ENCODE peak calls at places on chromosomes 6 and 20, in four cellular contexts. U, K, R and G are unnamed samples.

GRCh38 chr20:25323486-25324246 is 67.0 kb downstream of the ABHD12 start:
- DNase-seq in R (peak), U (no peak), K (no peak), G (no peak)

GRCh38 chr6:151387581-151387980 is 3.8 kb downstream of the ZBTB2 start:
- DNase-seq in K (no peak), U (peak), R (no peak), G (no peak)

GRCh38 chr6:142842423-142843261 is 102.3 kb downstream of the HIVEP2 start:
- DNase-seq in U (peak), R (no peak), K (no peak), G (no peak)

GRCh38 chr6:11845664-11846577 is 67.3 kb upstream of the ADTRP start:
- DNase-seq in K (no peak), U (no peak), R (no peak), G (no peak)

GRCh38 chr20:37986873-37987601 is 46.2 kb downstream of the TTI1 start:
- DNase-seq in U (peak), K (no peak), R (peak), G (no peak)

GRCh38 chr20:9200196-9200595 is 131.3 kb downstream of the PLCB4 start:
- DNase-seq in U (peak), R (no peak), K (no peak), G (no peak)

GRCh38 chr6:41455410-41455809 is 90.8 kb upstream of the FOXP4 start:
- DNase-seq in U (no peak), R (no peak), K (no peak), G (no peak)

GRCh38 chr6:39273394-39273793 is 40.8 kb downstream of the KCNK17 start:
- DNase-seq in R (no peak), K (no peak), U (no peak), G (no peak)

GRCh38 chr6:159060107-159060506 is 15.3 kb upstream of the TAGAP start:
- DNase-seq in R (no peak), U (no peak), K (no peak), G (no peak)

GRCh38 chr20:58818585-58819285 is 32.0 kb downstream of the GNAS-AS1 start:
- DNase-seq in U (peak), K (no peak), R (no peak), G (no peak)

GRCh38 chr20:22836211-22836610 is 198.9 kb upstream of the SSTR4 start:
- DNase-seq in U (peak), R (no peak), K (no peak), G (no peak)

GRCh38 chr6:66900081-66900770 is 1193.2 kb upstream of the EYS start:
- DNase-seq in R (no peak), K (no peak), U (peak), G (no peak)

GRCh38 chr6:139973602-139974373 is 599.3 kb upstream of the CITED2 start:
- DNase-seq in K (no peak), R (no peak), U (peak), G (no peak)

GRCh38 chr6:31352497-31353368 is 4.2 kb downstream of the HLA-B start:
- DNase-seq in U (no peak), R (no peak), K (no peak), G (no peak)

GRCh38 chr6:63347599-63347998 is 27.8 kb upstream of the LGSN start:
- DNase-seq in R (no peak), U (peak), K (peak), G (no peak)

GRCh38 chr20:2871555-2872303 is 1.6 kb upstream of the PTPRA start:
- DNase-seq in U (no peak), R (no peak), K (no peak), G (no peak)

GRCh38 chr6:138559153-138559552 is 59.9 kb upstream of the NHSL1 start:
- DNase-seq in R (no peak), K (no peak), U (no peak), G (no peak)

GRCh38 chr6:121274896-121275295 is 59.4 kb downstream of the TBC1D32 start:
- DNase-seq in R (no peak), K (no peak), U (no peak), G (no peak)

GRCh38 chr20:17495826-17496225 is 35.4 kb downstream of the BFSP1 start:
- DNase-seq in U (no peak), K (no peak), R (no peak), G (no peak)

GRCh38 chr20:54195483-54196472 is 12.1 kb upstream of the PFDN4 start:
- DNase-seq in U (no peak), K (no peak), R (no peak), G (no peak)

GRCh38 chr6:30322527-30323501 is 3.9 kb upstream of the TRIM39 start:
- DNase-seq in K (no peak), U (peak), R (no peak), G (no peak)

GRCh38 chr20:1669304-1669703 is 11.7 kb upstream of the SIRPG start:
- DNase-seq in U (no peak), R (no peak), K (no peak), G (no peak)

GRCh38 chr6:159134701-159135364 is 34.4 kb upstream of the FNDC1 start:
- DNase-seq in U (peak), R (peak), K (peak), G (peak)

GRCh38 chr6:17633465-17634188 is 33.5 kb downstream of the FAM8A1 start:
- DNase-seq in R (no peak), K (no peak), U (no peak), G (peak)

GRCh38 chr20:43554369-43554768 is 4.5 kb upstream of the SGK2 start:
- DNase-seq in K (no peak), R (no peak), U (peak), G (no peak)

GRCh38 chr6:34543421-34543820 is 12.7 kb downstream of the SPDEF start:
- DNase-seq in K (no peak), U (peak), R (no peak), G (no peak)

GRCh38 chr20:24987244-24987643 is 5.3 kb downstream of the APMAP start:
- DNase-seq in R (no peak), K (no peak), U (no peak), G (no peak)

GRCh38 chr6:26301638-26302037 is 63.4 kb upstream of the BTN3A2 start:
- DNase-seq in R (no peak), U (no peak), K (no peak), G (no peak)

GRCh38 chr20:20549267-20549612 is 163.2 kb downstream of the RALGAPA2 start:
- DNase-seq in K (no peak), U (no peak), R (peak), G (no peak)

GRCh38 chr20:45861157-45862075 is 4.0 kb downstream of the ZSWIM3 start:
- DNase-seq in K (no peak), U (peak), R (no peak), G (no peak)

GRCh38 chr6:88808381-88808780 is 155.0 kb downstream of the RNGTT start:
- DNase-seq in U (no peak), R (no peak), K (no peak), G (no peak)

GRCh38 chr20:45467861-45468260 is 1.7 kb upstream of the WFDC2 start:
- DNase-seq in U (no peak), R (no peak), K (no peak), G (no peak)

GRCh38 chr6:145587342-145587741 is 148.0 kb downstream of the EPM2A start:
- DNase-seq in K (no peak), U (no peak), R (no peak), G (no peak)

GRCh38 chr6:42404494-42404893 is 47.2 kb downstream of the TRERF1 start:
- DNase-seq in R (no peak), U (peak), K (peak), G (no peak)

GRCh38 chr6:106508836-106509235 is 120.5 kb downstream of the RTN4IP1 start:
- DNase-seq in R (no peak), K (no peak), U (peak), G (no peak)

GRCh38 chr6:157609117-157609516 is 213.9 kb upstream of the SNX9 start:
- DNase-seq in R (no peak), K (no peak), U (no peak), G (no peak)

GRCh38 chr6:131116755-131117360 is 18.4 kb upstream of the AKAP7 start:
- DNase-seq in R (no peak), K (peak), U (peak), G (no peak)

GRCh38 chr6:10375391-10375969 is 39.4 kb downstream of the TFAP2A start:
- DNase-seq in K (no peak), U (no peak), R (no peak), G (no peak)

GRCh38 chr6:31158863-31159855 is 770 bp downstream of the TCF19 start:
- DNase-seq in R (no peak), U (peak), K (no peak), G (no peak)

GRCh38 chr6:47922391-47922790 is 140.6 kb downstream of the OPN5 start:
- DNase-seq in K (no peak), R (no peak), U (peak), G (no peak)

GRCh38 chr6:47919875-47920274 is 138.0 kb downstream of the OPN5 start:
- DNase-seq in U (no peak), K (no peak), R (no peak), G (no peak)

GRCh38 chr6:47924001-47924400 is 142.2 kb downstream of the OPN5 start:
- DNase-seq in U (no peak), R (no peak), K (no peak), G (no peak)
- TF ChIP-seq CTCF in U (no peak), R (no peak), K (no peak), G (no peak)

DNA sequence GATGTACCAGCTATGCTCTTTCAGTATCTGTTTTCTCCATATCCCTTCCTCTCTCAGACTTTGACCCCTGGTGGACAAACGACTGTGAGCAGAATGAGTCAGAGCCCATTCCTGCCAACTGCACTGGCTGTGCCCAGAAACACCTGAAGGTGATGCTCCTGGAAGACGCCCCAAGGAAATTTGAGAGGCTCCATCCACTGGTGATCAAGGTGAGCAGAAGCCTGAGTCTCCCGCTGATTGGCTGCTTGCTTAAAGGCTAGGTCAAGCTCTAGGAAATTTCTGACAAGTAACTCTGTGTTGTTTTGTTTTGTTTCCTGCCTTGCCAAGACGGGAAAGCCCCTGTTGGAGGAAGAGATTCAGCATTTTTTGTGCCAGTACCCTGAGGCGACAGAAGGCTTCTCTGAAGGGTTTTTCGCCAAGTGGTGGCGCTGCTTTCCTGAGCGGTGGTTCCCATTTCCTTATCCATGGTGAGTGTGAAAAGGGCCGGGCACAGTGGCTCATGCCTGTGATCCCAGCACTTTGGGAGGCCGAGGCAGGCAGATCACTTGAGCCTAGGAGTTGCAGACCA is 28.6 kb downstream of the C6orf89 start:
- DNase-seq in R (peak), U (peak), K (peak), G (no peak)
- TF ChIP-seq CTCF in R (no peak), U (peak), K (peak), G (no peak)

GRCh38 chr6:741410-742339 is 48.7 kb upstream of the EXOC2 start:
- DNase-seq in K (no peak), R (no peak), U (no peak), G (no peak)
- TF ChIP-seq CTCF in K (no peak), R (no peak), U (no peak), G (no peak)

DNA sequence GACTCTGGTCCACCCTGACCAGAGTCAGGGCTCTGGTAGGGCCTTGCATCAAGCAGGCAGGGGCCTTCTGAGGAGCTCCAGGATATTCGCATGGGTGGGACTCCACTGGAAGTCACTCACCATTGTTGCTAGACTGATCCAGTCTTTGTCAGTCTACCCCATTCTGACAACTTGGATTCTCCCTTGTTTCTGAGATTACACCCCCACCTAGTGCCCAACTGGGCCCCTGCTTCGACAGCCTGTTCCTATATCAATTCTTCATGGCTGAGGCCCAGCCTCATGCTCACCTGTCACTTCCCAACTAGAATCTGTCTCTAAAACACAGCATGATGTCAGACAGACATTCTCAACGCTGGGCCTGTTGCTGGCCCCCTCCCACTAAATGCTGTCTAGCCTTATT is 5.2 kb downstream of the SLC35D3 start:
- DNase-seq in K (peak), R (no peak), U (peak), G (no peak)
- TF ChIP-seq CTCF in K (peak), R (no peak), U (peak), G (no peak)

DNA sequence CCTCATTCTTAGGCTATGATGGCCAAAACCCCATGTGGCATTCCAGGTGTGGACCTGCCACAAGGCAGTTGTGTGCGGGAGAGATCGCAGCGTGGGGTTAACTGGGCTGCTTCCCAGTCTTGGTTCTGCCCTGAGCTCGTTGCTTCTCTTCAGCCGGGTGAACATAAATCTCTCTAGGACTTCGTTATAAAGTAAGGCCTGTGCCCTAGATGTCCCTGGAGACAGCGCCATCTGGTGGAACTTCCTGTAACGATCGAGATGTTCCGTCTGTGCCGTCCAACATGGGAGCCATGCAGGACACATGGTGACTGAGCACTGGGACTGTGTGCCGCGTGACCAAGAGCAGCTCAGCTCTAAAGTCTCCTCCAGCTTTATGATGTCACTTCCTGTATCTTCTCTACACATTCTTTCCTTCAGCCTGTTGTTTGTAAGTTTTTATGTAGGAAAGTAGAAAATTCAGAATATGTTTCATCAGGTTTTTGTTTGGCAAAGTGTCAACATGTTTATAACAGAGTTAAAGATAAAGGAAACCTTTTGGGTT is 26.8 kb upstream of the RPP40 start:
- DNase-seq in K (peak), U (peak), R (peak), G (peak)
- TF ChIP-seq CTCF in K (peak), U (peak), R (no peak), G (peak)